ENCODE peak calls at places on chromosomes 3 and 15, in five cellular contexts. F is astrocyte of the spinal cord, R is IMR-90, L is left ventricle myocardium inferior, H is heart right ventricle. J is an unnamed sample.

GRCh38 chr3:30003741-30004140 is 602.7 kb upstream of the TGFBR2 start:
- DNase-seq in L (no peak), H (no peak), R (no peak), F (no peak), J (no peak)

GRCh38 chr3:59502806-59503205 is 453.0 kb upstream of the CFAP20DC start:
- DNase-seq in L (no peak), F (peak; percentile 84), H (no peak), R (peak; percentile 95), J (peak; percentile 57)

GRCh38 chr3:177523072-177523675 is 325.9 kb upstream of the TBL1XR1 start:
- DNase-seq in F (no peak), H (no peak), R (no peak), L (no peak), J (no peak)

GRCh38 chr3:125045965-125046364 is 9.8 kb downstream of the HEG1 start:
- DNase-seq in R (peak; percentile 87), H (no peak), F (peak; percentile 87), L (no peak), J (peak; percentile 87)

GRCh38 chr3:11288786-11289637 is 16.8 kb downstream of the ATG7 start:
- DNase-seq in R (peak; percentile 96), H (peak; percentile 25), F (peak; percentile 92), L (no peak), J (peak; percentile 86)

GRCh38 chr15:45199136-45199810 is 11.5 kb upstream of the SHF start:
- DNase-seq in R (no peak), F (peak; percentile 41), L (no peak), H (no peak), J (peak; percentile 34)

GRCh38 chr15:91258436-91258779 is 158.4 kb downstream of the SV2B start:
- DNase-seq in F (no peak), R (no peak), H (no peak), L (no peak), J (no peak)

GRCh38 chr3:124812291-124813265 is 74.6 kb downstream of the ITGB5 start:
- DNase-seq in H (peak; percentile 71), R (peak; percentile 99), F (peak; percentile 96), L (peak; percentile 70), J (peak; percentile 96)

GRCh38 chr3:181703701-181704420 is 7.9 kb upstream of the SOX2 start:
- DNase-seq in F (no peak), R (no peak), H (no peak), L (no peak), J (no peak)

GRCh38 chr15:25797511-25798206 is 65.5 kb downstream of the ATP10A start:
- DNase-seq in L (no peak), R (peak; percentile 10), F (no peak), H (no peak), J (peak; percentile 60)

GRCh38 chr15:60740787-60741354 is 261.9 kb upstream of the ICE2 start:
- DNase-seq in R (peak; percentile 31), F (no peak), L (no peak), H (no peak), J (peak; percentile 28)

GRCh38 chr3:50587806-50588758 is 18.8 kb downstream of the HEMK1 start:
- DNase-seq in H (no peak), R (no peak), L (no peak), F (no peak), J (no peak)

GRCh38 chr3:151584603-151585002 is 123.7 kb upstream of the IGSF10 start:
- DNase-seq in R (no peak), L (no peak), F (no peak), H (no peak), J (peak; percentile 9)

GRCh38 chr3:177810162-177810623 is 612.9 kb upstream of the TBL1XR1 start:
- DNase-seq in F (peak; percentile 71), H (no peak), R (peak; percentile 95), L (no peak), J (peak; percentile 81)

GRCh38 chr3:124886168-124887051 is 755 bp downstream of the ITGB5 start:
- DNase-seq in R (peak; percentile 38), L (peak; percentile 40), H (peak; percentile 35), F (peak; percentile 47), J (peak; percentile 46)

GRCh38 chr3:187963677-187964385 is 190.1 kb upstream of the LPP start:
- DNase-seq in H (peak; percentile 39), L (no peak), R (no peak), F (no peak), J (no peak)

GRCh38 chr15:62618432-62618831 is 424.1 kb upstream of the TPM1 start:
- DNase-seq in H (no peak), F (peak; percentile 79), R (peak; percentile 94), L (no peak), J (peak; percentile 84)

GRCh38 chr15:67531379-67532059 is 10.6 kb downstream of the C15orf61 start:
- DNase-seq in L (no peak), H (no peak), F (no peak), R (peak; percentile 80), J (peak; percentile 64)

GRCh38 chr3:25820816-25821486 is 31.1 kb downstream of the OXSM start:
- DNase-seq in F (no peak), L (no peak), H (no peak), R (no peak), J (no peak)

GRCh38 chr3:50211930-50212329 is 6.9 kb downstream of the SLC38A3 start:
- DNase-seq in L (no peak), F (no peak), H (no peak), R (peak; percentile 20), J (peak; percentile 70)

GRCh38 chr15:69443032-69443611 is 9.5 kb upstream of the RPLP1 start:
- DNase-seq in L (no peak), H (no peak), F (no peak), R (no peak), J (no peak)

GRCh38 chr3:186882881-186883685 is 40.6 kb downstream of the ADIPOQ start:
- DNase-seq in F (peak; percentile 72), H (no peak), L (no peak), R (peak; percentile 77), J (peak; percentile 80)

GRCh38 chr15:93366387-93367100 is 277.5 kb upstream of the RGMA start:
- DNase-seq in H (no peak), L (no peak), R (no peak), F (no peak), J (no peak)

GRCh38 chr15:63372018-63372705 is 9.5 kb downstream of the CA12 start:
- DNase-seq in L (no peak), H (no peak), R (peak; percentile 98), F (peak; percentile 97), J (peak; percentile 99)

GRCh38 chr3:5349343-5349742 is 161.8 kb downstream of the EDEM1 start:
- DNase-seq in R (no peak), F (no peak), L (no peak), H (no peak), J (no peak)

GRCh38 chr3:183815565-183815943 is 9.8 kb downstream of the MAP6D1 start:
- DNase-seq in H (no peak), L (no peak), F (no peak), R (no peak), J (no peak)

DNA sequence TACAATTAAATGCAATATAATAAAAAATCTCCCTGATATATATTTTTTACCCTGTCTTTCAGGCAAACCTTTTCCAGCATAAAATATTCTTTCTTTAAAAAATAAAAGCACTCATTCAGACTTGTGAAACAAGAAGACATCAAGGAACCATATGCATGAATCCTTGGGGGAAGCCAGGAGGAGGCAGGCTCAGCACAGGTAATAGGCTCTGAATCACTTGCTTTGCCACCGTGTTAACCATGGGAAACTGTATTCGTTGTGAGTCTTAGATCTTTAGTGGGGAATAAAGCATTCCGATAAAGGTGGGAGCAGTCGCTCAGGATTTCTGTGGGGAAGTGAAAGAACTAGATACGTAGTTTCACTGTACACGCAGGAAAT is 42.4 kb downstream of the FBN1 start:
- DNase-seq in L (no peak), F (peak; percentile 39), H (no peak), R (no peak), J (no peak)
- TF ChIP-seq CTCF in L (no peak), F (no peak), H (no peak), R (no peak), J (no peak)

GRCh38 chr15:71754660-71755059 is 55.7 kb upstream of the NR2E3 start:
- DNase-seq in R (no peak), L (no peak), F (no peak), H (no peak), J (no peak)

GRCh38 chr15:71752604-71753289 is 57.6 kb upstream of the NR2E3 start:
- DNase-seq in F (peak; percentile 99), R (peak; percentile 94), L (no peak), H (no peak), J (peak; percentile 95)

GRCh38 chr15:71753346-71753745 is 57.0 kb upstream of the NR2E3 start:
- DNase-seq in R (peak; percentile 48), H (no peak), F (no peak), L (no peak), J (peak; percentile 35)

GRCh38 chr15:71749500-71749899 is 60.9 kb upstream of the NR2E3 start:
- DNase-seq in F (no peak), R (no peak), H (no peak), L (no peak), J (no peak)

DNA sequence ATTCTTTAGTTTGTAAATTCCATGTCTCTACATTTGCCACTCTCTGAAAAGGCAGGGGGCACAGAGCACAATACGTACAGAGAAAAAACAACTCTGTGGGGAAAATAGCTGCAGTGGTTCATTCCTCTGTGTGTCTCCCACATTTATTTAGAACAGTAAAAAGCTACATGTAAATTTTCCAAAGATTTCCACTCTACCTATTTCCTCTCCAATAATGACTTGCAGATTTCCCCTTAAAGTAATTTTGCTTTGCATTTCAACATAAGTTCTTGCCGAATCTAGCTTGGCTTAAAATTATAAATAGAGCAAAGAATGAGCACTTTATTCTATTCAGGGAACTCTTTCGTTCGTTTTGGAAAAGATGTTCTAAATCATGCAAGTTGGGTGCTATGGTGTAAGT is 58.3 kb upstream of the NR2E3 start:
- DNase-seq in L (no peak), F (peak; percentile 12), H (no peak), R (no peak), J (no peak)
- H3K4me3 ChIP-seq in L (no peak overlapping the region), F (no peak overlapping the region), H (no peak overlapping the region), R (no peak overlapping the region), J (no peak overlapping the region)

GRCh38 chr3:143081365-143081764 is 38.2 kb upstream of the CHST2 start:
- DNase-seq in R (no peak), L (no peak), H (no peak), F (no peak), J (no peak)

GRCh38 chr3:143083781-143084180 is 35.8 kb upstream of the CHST2 start:
- DNase-seq in F (no peak), L (no peak), R (no peak), H (no peak), J (no peak)

GRCh38 chr3:143081844-143082778 is 37.5 kb upstream of the CHST2 start:
- DNase-seq in L (no peak), R (no peak), H (no peak), F (no peak), J (no peak)

GRCh38 chr3:143088835-143089234 is 30.7 kb upstream of the CHST2 start:
- DNase-seq in R (no peak), L (no peak), H (no peak), F (no peak), J (no peak)

GRCh38 chr3:143084856-143085731 is 34.5 kb upstream of the CHST2 start:
- DNase-seq in L (no peak), F (peak; percentile 58), R (peak; percentile 47), H (no peak), J (peak; percentile 60)
- TF ChIP-seq CTCF in L (no peak), F (peak; percentile 9), R (no peak), H (no peak), J (no peak)

DNA sequence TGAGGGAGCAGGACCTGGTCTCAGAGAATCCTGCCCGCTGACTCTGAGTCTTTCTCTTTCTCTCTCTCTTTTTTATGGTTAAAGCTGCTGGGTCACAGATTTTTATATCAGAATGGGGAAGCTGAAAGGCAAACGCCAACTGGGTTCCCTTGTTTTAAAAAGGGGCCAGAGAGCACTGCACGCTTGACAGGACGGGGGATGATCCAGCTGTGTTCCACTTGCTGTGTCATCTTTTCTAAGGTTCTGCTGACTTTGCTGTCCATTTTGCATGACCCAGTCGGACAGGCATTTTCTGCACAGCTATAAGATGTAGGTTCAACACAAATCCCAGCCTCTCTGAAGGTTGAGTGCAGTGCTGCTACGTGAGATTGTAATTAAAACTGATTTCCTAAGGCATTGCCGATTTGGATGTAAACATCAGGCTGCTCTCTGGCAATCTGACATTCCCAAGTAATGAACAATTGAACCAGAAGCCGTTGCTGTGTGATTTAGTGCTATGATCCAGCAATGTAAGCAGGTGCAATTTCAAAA is 25.8 kb downstream of the ARHGEF3 start:
- DNase-seq in F (no peak), H (no peak), L (no peak), R (peak; percentile 25), J (no peak)
- H3K4me3 ChIP-seq in F (no peak overlapping the region), H (no peak overlapping the region), L (no peak overlapping the region), R (no peak overlapping the region), J (peak overlapping the region; percentile 26)